ENCODE peak calls at places on chromosomes 13 and 19, in seven cellular contexts. T is CD4-positive, alpha-beta memory T cell; M is WERI-Rb-1; X is colonic mucosa; R is GM03348; K is skeletal muscle cell; Z is COR-L47. L is an unnamed sample.

GRCh38 chr13:47179321-47179720 is 282.5 kb upstream of the HTR2A start:
- DNase-seq in Z (no peak), X (no peak), M (no peak), K (no peak), T (no peak), R (no peak), L (no peak)

GRCh38 chr13:112064222-112064621 is 2.7 kb upstream of the SOX1 start:
- DNase-seq in X (no peak), K (no peak), Z (peak; percentile 66), R (no peak), M (no peak), T (no peak), L (no peak)

GRCh38 chr13:46295531-46296464 is 84.1 kb downstream of the LRRC63 start:
- DNase-seq in T (peak; percentile 85), K (peak; percentile 96), M (no peak), R (peak; percentile 75), X (no peak), Z (no peak), L (no peak)

GRCh38 chr13:47109028-47109427 is 212.2 kb upstream of the HTR2A start:
- DNase-seq in Z (no peak), X (no peak), T (no peak), R (no peak), M (no peak), K (no peak), L (no peak)

GRCh38 chr19:31418055-31418454 is 68.8 kb upstream of the TSHZ3 start:
- DNase-seq in K (no peak), R (no peak), M (no peak), T (no peak), Z (no peak), X (no peak), L (no peak)

GRCh38 chr19:50702870-50703829 is 16.5 kb downstream of the SHANK1 start:
- DNase-seq in K (no peak), Z (no peak), X (no peak), T (no peak), M (peak; percentile 57), R (no peak), L (peak; percentile 29)

GRCh38 chr13:90623318-90624011 is 724.0 kb upstream of the MIR17HG start:
- DNase-seq in M (no peak), R (no peak), X (no peak), T (no peak), K (no peak), Z (no peak), L (no peak)

GRCh38 chr13:57629821-57630235 is 1.7 kb upstream of the PCDH17 start:
- DNase-seq in Z (peak; percentile 82), T (peak; percentile 45), M (peak; percentile 84), K (peak; percentile 77), X (peak; percentile 40), R (peak; percentile 92), L (peak; percentile 99)

GRCh38 chr13:68927387-68928026 is 1180.1 kb upstream of the ATXN8OS start:
- DNase-seq in X (no peak), M (peak; percentile 52), R (no peak), Z (peak; percentile 57), K (peak; percentile 2), T (no peak), L (peak; percentile 84)

GRCh38 chr13:111345682-111346081 is 25.2 kb downstream of the TEX29 start:
- DNase-seq in R (no peak), Z (no peak), M (no peak), K (no peak), X (no peak), T (no peak), L (no peak)

GRCh38 chr13:100875392-100876043 is 200.9 kb upstream of the TMTC4 start:
- DNase-seq in K (peak; percentile 92), Z (no peak), R (peak; percentile 68), M (no peak), T (no peak), X (no peak), L (no peak)

GRCh38 chr19:39126593-39127187 is 1.1 kb downstream of the PAK4 start:
- DNase-seq in K (no peak), Z (peak; percentile 23), R (peak; percentile 67), X (peak; percentile 84), M (no peak), T (no peak), L (no peak)

GRCh38 chr13:22463089-22463488 is 717.7 kb upstream of the SGCG start:
- DNase-seq in X (no peak), T (no peak), R (no peak), Z (no peak), K (no peak), M (no peak), L (no peak)

GRCh38 chr19:49847731-49848696 is 2.9 kb upstream of the PTOV1 start:
- DNase-seq in K (peak; percentile 61), X (no peak), R (peak; percentile 41), Z (no peak), T (peak; percentile 28), M (no peak), L (no peak)

GRCh38 chr19:31351212-31352193 is 2.3 kb upstream of the TSHZ3 start:
- DNase-seq in T (no peak), K (no peak), M (peak; percentile 19), X (no peak), R (peak; percentile 81), Z (no peak), L (peak; percentile 75)

GRCh38 chr13:71968025-71968424 is 101.0 kb upstream of the DACH1 start:
- DNase-seq in R (no peak), M (no peak), K (no peak), X (no peak), T (no peak), Z (no peak), L (no peak)

GRCh38 chr19:52094526-52094925 is 1.0 kb downstream of the ZNF841 start:
- DNase-seq in Z (no peak), M (no peak), K (no peak), R (no peak), T (no peak), X (no peak), L (no peak)

GRCh38 chr13:21443171-21443570 is 15.9 kb downstream of the ZDHHC20 start:
- DNase-seq in T (no peak), M (no peak), K (no peak), R (no peak), X (no peak), Z (no peak), L (no peak)

GRCh38 chr13:20405691-20406090 is 120.0 kb downstream of the CRYL1 start:
- DNase-seq in R (no peak), M (no peak), K (no peak), Z (no peak), T (no peak), X (no peak), L (no peak)

GRCh38 chr13:20369886-20370361 is 137.8 kb upstream of the GJB6 start:
- DNase-seq in M (no peak), T (no peak), K (no peak), X (no peak), R (no peak), Z (no peak), L (no peak)

GRCh38 chr13:111384441-111385181 is 64.2 kb downstream of the TEX29 start:
- DNase-seq in T (no peak), M (no peak), Z (no peak), X (no peak), K (no peak), R (no peak), L (no peak)

GRCh38 chr19:1923319-1923718 is 17.7 kb upstream of the CSNK1G2 start:
- DNase-seq in X (no peak), K (no peak), T (peak; percentile 47), M (no peak), Z (no peak), R (no peak), L (no peak)

GRCh38 chr19:34217952-34218817 is 36.2 kb upstream of the GARRE1 start:
- DNase-seq in R (peak; percentile 78), T (peak; percentile 86), Z (peak; percentile 77), K (peak; percentile 95), M (no peak), X (peak; percentile 45), L (no peak)

L was measured in NCI-H82.